ENCODE peak calls at places on chromosome 14, in seven cellular contexts. Z is body of pancreas; T is Peyer's patch; M is spleen; N is lower lobe of right lung; V is CD8-positive, alpha-beta T cell; Y is WERI-Rb-1. G is an unnamed sample.

GRCh38 chr14:81516941-81517797 is 16.5 kb downstream of the SEL1L start:
- DNase-seq in Y (no peak), T (no peak), N (no peak), M (no peak), Z (peak; percentile 39), V (no peak), G (peak; percentile 54)

GRCh38 chr14:100263141-100263540 is 24.2 kb downstream of the YY1 start:
- DNase-seq in N (no peak), Z (no peak), Y (no peak), V (no peak), M (no peak), T (no peak), G (no peak)

GRCh38 chr14:39267592-39268112 is 33.9 kb downstream of the MIA2 start:
- DNase-seq in Y (no peak), N (no peak), T (no peak), Z (no peak), V (no peak), M (no peak), G (no peak)

GRCh38 chr14:104698688-104699425 is 9.4 kb downstream of the INF2 start:
- DNase-seq in Z (no peak), M (no peak), N (no peak), T (no peak), V (no peak), Y (no peak), G (no peak)

GRCh38 chr14:56145965-56146364 is 27.8 kb downstream of the PELI2 start:
- DNase-seq in Y (no peak), Z (no peak), N (no peak), M (no peak), V (no peak), T (no peak), G (no peak)

GRCh38 chr14:61374284-61374683 is 52.9 kb downstream of the PRKCH start:
- DNase-seq in Y (no peak), V (no peak), T (no peak), N (no peak), Z (no peak), M (no peak), G (no peak)

GRCh38 chr14:96309128-96309906 is 53.3 kb downstream of the BDKRB1 start:
- DNase-seq in T (peak; percentile 58), M (no peak), N (no peak), Z (peak; percentile 22), V (no peak), Y (no peak), G (no peak)

GRCh38 chr14:76919811-76920571 is 93.8 kb downstream of the LRRC74A start:
- DNase-seq in T (no peak), Y (peak; percentile 58), Z (peak; percentile 69), N (no peak), V (peak; percentile 25), M (no peak), G (no peak)

GRCh38 chr14:103121846-103122577 is 1.2 kb upstream of the TNFAIP2 start:
- DNase-seq in M (peak; percentile 93), N (peak; percentile 93), Z (peak; percentile 94), T (peak; percentile 83), Y (peak; percentile 64), V (no peak), G (peak; percentile 79)

GRCh38 chr14:95065411-95065810 is 91.9 kb downstream of the DICER1 start:
- DNase-seq in T (peak; percentile 2), N (no peak), Z (no peak), M (no peak), V (no peak), Y (no peak), G (no peak)

GRCh38 chr14:25820368-25820767 is 770.4 kb upstream of the STXBP6 start:
- DNase-seq in N (no peak), V (no peak), T (no peak), Z (no peak), M (no peak), Y (no peak), G (no peak)

GRCh38 chr14:88535149-88535548 is 19.7 kb downstream of the PTPN21 start:
- DNase-seq in T (peak; percentile 71), N (no peak), Z (peak; percentile 52), M (no peak), Y (no peak), V (no peak), G (peak; percentile 21)

GRCh38 chr14:86533834-86534233 is 1003.9 kb downstream of the FLRT2 start:
- DNase-seq in M (no peak), V (no peak), T (no peak), Z (no peak), N (no peak), Y (no peak), G (no peak)

GRCh38 chr14:75147423-75148071 is 20.7 kb upstream of the NEK9 start:
- DNase-seq in T (peak; percentile 75), Z (peak; percentile 86), M (peak; percentile 80), V (no peak), Y (no peak), N (peak; percentile 78), G (peak; percentile 58)

GRCh38 chr14:71238835-71239234 is 331.6 kb downstream of the PCNX1 start:
- DNase-seq in V (no peak), Z (no peak), N (no peak), T (no peak), Y (no peak), M (no peak), G (no peak)

GRCh38 chr14:66177935-66178334 is 308.2 kb upstream of the CCDC196 start:
- DNase-seq in N (no peak), V (no peak), T (no peak), M (no peak), Z (no peak), Y (no peak), G (no peak)

GRCh38 chr14:59133202-59133601 is 55.3 kb upstream of the DAAM1 start:
- DNase-seq in M (no peak), V (no peak), Y (no peak), T (no peak), N (no peak), Z (no peak), G (no peak)
- TF ChIP-seq CTCF in M (no peak), V (no peak), Y (peak; percentile 35), T (no peak), N (no peak), Z (no peak), G (no peak)

DNA sequence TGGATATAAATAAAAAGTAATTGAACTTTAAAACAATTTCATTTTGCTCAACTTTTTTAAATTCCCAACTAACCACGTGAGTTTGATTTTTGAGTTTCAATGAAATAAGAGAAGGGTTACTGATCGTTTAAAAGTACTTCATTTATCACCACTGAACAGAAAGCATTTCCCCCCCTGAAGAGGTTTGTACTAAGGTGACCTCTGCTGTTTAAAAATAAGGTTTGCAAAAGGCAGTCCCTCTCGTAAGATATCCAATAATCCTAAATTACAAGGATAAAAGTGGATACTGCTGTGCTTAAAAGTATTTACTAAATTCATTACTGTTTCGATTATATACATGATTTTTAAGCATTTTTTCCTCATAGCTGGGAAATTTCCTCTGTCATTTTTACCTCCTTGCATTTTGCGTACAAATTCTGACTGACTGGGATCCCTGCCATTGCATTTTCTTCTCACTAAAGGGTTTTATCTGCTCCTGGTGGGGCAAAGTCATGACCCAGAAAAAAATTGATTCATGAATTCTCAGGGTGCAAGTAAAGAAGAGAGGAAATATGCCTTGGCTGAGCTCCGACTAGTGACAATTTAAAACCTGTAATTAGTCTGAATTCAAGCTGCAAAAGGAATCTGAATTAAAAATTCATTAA is 463.8 kb downstream of the PRKD1 start:
- DNase-seq in N (no peak), T (no peak), Z (no peak), V (no peak), Y (no peak), M (no peak), G (no peak)
- TF ChIP-seq CTCF in N (no peak), T (peak; percentile 21), Z (no peak), V (no peak), Y (no peak), M (no peak), G (no peak)

GRCh38 chr14:65103150-65103760 is 938 bp upstream of the MAX start:
- DNase-seq in Y (peak; percentile 34), M (peak; percentile 84), Z (peak; percentile 19), V (peak; percentile 9), N (no peak), T (no peak), G (no peak)
- TF ChIP-seq CTCF in Y (peak; percentile 25), M (no peak), Z (no peak), V (no peak), N (no peak), T (peak; percentile 5), G (no peak)

GRCh38 chr14:78904094-78904493 is 733.9 kb downstream of the NRXN3 start:
- DNase-seq in Y (no peak), V (no peak), M (no peak), Z (no peak), N (no peak), T (no peak), G (no peak)

GRCh38 chr14:78897443-78897842 is 727.3 kb downstream of the NRXN3 start:
- DNase-seq in T (no peak), M (no peak), Y (no peak), V (no peak), N (no peak), Z (no peak), G (no peak)

DNA sequence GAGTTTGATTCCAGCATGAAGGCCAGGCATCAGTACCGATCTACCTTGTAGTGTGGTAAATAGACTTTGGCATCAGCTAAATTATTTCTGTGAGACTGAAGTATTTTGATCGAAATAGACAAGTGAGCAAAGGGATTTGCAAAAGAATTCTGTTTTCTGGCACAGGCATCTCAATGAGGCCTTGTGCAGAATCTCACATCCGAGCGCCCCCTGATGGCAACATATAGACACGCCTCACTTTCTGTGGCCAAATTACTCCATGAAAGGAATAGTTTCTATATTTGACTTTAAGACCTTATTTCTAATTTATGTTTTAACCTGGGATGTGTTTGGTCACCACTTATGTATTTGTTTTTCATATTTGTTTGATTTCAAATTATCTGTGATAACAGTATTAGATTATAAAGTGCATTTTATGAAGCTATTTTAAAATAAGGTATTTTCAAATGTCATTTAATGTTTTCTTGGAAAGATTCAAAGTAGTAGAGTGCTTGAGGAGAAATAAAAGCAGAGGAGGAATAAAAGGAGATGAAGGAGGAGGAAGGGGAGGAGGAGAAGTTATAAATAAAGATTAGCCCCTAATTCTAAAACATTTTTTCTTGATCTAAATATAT is 731.9 kb downstream of the NRXN3 start:
- DNase-seq in N (no peak), T (no peak), V (no peak), M (no peak), Y (peak; percentile 59), Z (peak; percentile 35), G (peak; percentile 66)
- TF ChIP-seq CTCF in N (peak; percentile 32), T (no peak), V (no peak), M (no peak), Y (peak; percentile 69), Z (peak; percentile 31), G (peak; percentile 84)

GRCh38 chr14:23580948-23581281 is 2.3 kb upstream of the JPH4 start:
- DNase-seq in N (no peak), V (no peak), Y (no peak), M (no peak), T (no peak), Z (no peak), G (no peak)
- TF ChIP-seq CTCF in N (no peak), V (no peak), Y (no peak), M (no peak), T (no peak), Z (no peak), G (no peak)

G was measured in endothelial cell.